ENCODE peak calls at places on chromosomes 3 and 15, in six cellular contexts. G, D, O, A, S and K are unnamed samples.

GRCh38 chr3:50674349-50675178 is at the start of gene DOCK3:
- DNase-seq in A (peak; percentile 50), D (no peak), S (peak; percentile 42), O (peak; percentile 93), G (peak; percentile 55), K (no peak)

GRCh38 chr15:52261498-52262242 is 33.9 kb downstream of the MYO5C start:
- DNase-seq in A (peak; percentile 81), D (no peak), G (peak; percentile 61), S (peak; percentile 71), O (peak; percentile 89), K (peak; percentile 68)

GRCh38 chr3:171967932-171968678 is 71.3 kb upstream of the FNDC3B start:
- DNase-seq in D (no peak), G (no peak), A (peak; percentile 91), S (no peak), O (no peak), K (peak; percentile 17)

GRCh38 chr3:125683067-125683844 is 88.0 kb upstream of the OSBPL11 start:
- DNase-seq in O (no peak), S (peak; percentile 27), G (peak; percentile 47), A (no peak), D (no peak), K (no peak)

GRCh38 chr15:50786871-50787270 is 21.4 kb upstream of the SPPL2A start:
- DNase-seq in S (no peak), G (no peak), D (no peak), O (no peak), A (no peak), K (peak; percentile 15)

GRCh38 chr3:197499427-197499826 is 56.3 kb downstream of the BDH1 start:
- DNase-seq in A (peak; percentile 71), G (peak; percentile 75), S (no peak), O (no peak), D (no peak), K (peak; percentile 70)

GRCh38 chr3:10285742-10286524 is 6.8 kb downstream of the GHRL start:
- DNase-seq in G (no peak), O (no peak), S (no peak), D (peak; percentile 63), A (no peak), K (no peak)

GRCh38 chr3:42683875-42684593 is 1.3 kb upstream of the KLHL40 start:
- DNase-seq in G (peak; percentile 68), D (no peak), A (peak; percentile 90), O (no peak), S (peak; percentile 90), K (peak; percentile 93)

GRCh38 chr3:144403040-144403457 is 431.4 kb downstream of the DIPK2A start:
- DNase-seq in O (no peak), S (no peak), D (no peak), A (peak; percentile 49), G (no peak), K (no peak)

GRCh38 chr15:40782609-40783227 is 12.9 kb downstream of the C15orf62 start:
- DNase-seq in G (peak; percentile 86), O (peak; percentile 79), D (no peak), S (no peak), A (peak; percentile 25), K (no peak)

GRCh38 chr3:17045705-17046104 is 160.9 kb downstream of the PLCL2 start:
- DNase-seq in O (no peak), D (no peak), G (no peak), S (no peak), A (no peak), K (no peak)

GRCh38 chr3:31934866-31935265 is 46.2 kb downstream of the OSBPL10 start:
- DNase-seq in S (no peak), D (no peak), O (no peak), G (no peak), A (no peak), K (no peak)

GRCh38 chr15:95327661-95328060 is 1002.8 kb upstream of the NR2F2 start:
- DNase-seq in A (peak; percentile 9), S (peak; percentile 23), G (no peak), O (peak; percentile 69), D (no peak), K (no peak)

GRCh38 chr3:112134335-112135124 is 1.5 kb upstream of the GCSAM start:
- DNase-seq in A (peak; percentile 48), G (no peak), O (no peak), S (no peak), D (no peak), K (no peak)

GRCh38 chr3:130242850-130243569 is 102.5 kb upstream of the COL6A5 start:
- DNase-seq in A (peak; percentile 52), O (peak; percentile 8), S (no peak), G (no peak), D (no peak), K (no peak)

GRCh38 chr3:181278468-181279238 is 289.1 kb upstream of the DNAJC19 start:
- DNase-seq in D (no peak), A (peak; percentile 29), O (peak; percentile 42), G (no peak), S (no peak), K (no peak)

GRCh38 chr15:49898575-49899283 is 220.3 kb downstream of the ATP8B4 start:
- DNase-seq in G (no peak), D (no peak), S (no peak), A (no peak), O (no peak), K (no peak)

GRCh38 chr3:182608876-182609275 is 184.4 kb upstream of the ATP11B start:
- DNase-seq in O (no peak), S (no peak), D (no peak), G (no peak), A (no peak), K (no peak)

GRCh38 chr15:75202251-75203016 is 752 bp downstream of the C15orf39 start:
- DNase-seq in G (peak; percentile 89), D (peak; percentile 94), A (peak; percentile 77), S (peak; percentile 85), O (peak; percentile 80), K (peak; percentile 80)

GRCh38 chr15:40936709-40937666 is 7.8 kb downstream of the DLL4 start:
- DNase-seq in A (peak; percentile 73), D (no peak), G (no peak), S (no peak), O (peak; percentile 63), K (no peak)

GRCh38 chr3:121529308-121529707 is 16.5 kb downstream of the POLQ start:
- DNase-seq in A (peak; percentile 66), D (no peak), G (no peak), S (no peak), O (no peak), K (peak; percentile 22)
- TF ChIP-seq CTCF in A (peak; percentile 72), D (no peak), G (no peak), S (no peak), O (no peak), K (peak; percentile 80)

DNA sequence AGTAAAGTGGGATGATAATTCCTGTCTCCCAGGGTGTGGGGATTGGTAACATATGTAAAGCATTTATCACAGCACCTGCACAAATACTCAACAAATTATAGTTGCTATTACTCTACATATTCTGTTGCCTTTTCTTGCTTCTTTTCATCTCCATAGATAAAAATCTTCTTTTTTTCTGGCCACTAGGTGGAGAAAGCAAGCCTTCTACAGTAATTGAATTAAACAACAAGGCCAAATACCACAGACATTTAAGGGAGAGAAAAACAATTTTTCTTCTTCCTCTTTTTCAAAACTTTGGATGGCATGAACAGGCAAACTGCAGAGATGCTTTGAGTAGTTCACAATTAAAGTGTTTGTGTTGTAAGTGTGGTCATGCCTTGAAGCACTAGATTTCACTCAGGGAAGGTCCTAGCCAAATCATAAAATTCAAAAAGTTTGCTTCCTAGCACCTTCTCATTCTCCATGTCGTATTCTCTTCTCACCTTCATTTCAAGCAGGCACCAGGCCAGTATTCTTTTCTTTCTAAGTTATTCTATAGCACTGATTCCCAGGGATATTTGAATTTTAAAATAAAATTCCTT is 493.4 kb upstream of the TGFBR2 start:
- DNase-seq in D (no peak), A (peak; percentile 76), S (no peak), O (peak; percentile 54), G (no peak), K (peak; percentile 64)
- TF ChIP-seq CTCF in D (peak; percentile 30), A (peak; percentile 61), S (peak; percentile 77), O (peak; percentile 70), G (peak; percentile 76), K (peak; percentile 92)

DNA sequence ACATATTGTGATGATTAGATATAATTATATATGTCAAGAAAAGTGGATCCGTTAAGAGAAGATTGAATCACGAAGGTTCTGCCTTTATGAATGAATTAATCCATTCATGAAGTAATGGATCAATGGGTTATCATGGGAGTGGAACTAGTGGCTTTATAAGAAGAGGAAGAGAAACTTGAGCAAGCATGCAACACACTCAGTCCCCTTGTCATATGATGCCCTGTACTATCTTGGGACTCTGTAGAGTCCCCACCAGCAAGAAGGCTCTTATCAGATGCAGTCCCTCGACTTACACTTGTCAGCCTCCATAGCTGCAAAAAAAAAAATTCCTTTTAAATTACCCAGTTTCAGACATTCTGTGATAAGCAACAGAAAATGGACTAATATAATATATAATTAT is 301.9 kb downstream of the RAP2B start:
- DNase-seq in A (no peak), D (no peak), S (no peak), G (no peak), O (no peak), K (no peak)
- TF ChIP-seq CTCF in A (no peak), D (no peak), S (no peak), G (no peak), O (no peak), K (no peak)

DNA sequence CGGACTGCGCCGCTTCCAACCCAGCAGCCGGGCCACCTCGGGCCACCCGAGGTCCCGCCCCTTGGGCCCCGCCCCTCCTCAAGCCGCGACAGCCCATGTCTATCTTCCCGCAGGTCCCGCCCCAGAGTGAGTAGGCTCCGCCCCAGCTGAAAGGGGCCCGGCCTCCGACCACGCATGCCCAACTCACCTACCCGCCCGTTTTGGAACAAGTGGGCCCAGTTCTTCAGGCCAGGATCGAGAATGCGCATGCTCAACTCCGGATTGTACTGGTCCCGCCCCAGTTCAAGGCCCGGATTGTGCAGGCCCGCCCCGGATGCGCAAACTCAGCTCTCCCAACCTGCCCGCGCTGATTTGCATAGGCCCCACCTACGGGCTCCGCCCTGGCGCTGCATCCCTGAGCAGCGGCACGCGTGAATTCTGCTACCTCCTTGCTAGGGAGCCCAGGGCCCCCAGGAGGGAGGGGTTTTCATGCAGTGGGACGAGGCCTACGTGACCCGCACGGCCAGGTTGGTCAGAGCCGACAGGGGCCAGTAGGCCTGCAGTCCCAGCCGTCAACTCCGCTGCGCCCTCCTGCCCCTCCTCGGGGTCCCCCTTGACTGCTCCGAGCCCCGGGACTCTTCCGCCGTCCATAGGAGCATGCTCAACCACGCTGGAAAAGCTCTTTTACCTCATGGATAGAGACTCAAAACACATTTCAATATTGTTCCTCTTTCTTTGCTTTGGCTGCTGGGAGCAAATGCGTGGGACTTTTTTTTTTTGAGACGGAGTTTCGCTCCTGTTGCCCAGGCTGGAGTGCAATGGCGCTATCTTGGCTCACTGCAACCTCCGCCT is at the start of gene PFKFB4:
- DNase-seq in D (peak; percentile 99), S (peak; percentile 99), A (peak; percentile 100), O (peak; percentile 99), G (peak; percentile 100), K (peak; percentile 99)
- TF ChIP-seq CTCF in D (no peak), S (peak; percentile 10), A (no peak), O (peak; percentile 39), G (no peak), K (peak; percentile 49)